ENCODE peak calls at places on chromosomes 2 and 18, in ten cellular contexts. M, S, Z, X, F, E, N, R, D and U are unnamed samples.

GRCh38 chr18:39770399-39770798 is 2184.6 kb upstream of the PIK3C3 start:
- DNase-seq in D (no peak), R (no peak), Z (no peak), F (no peak), N (no peak), S (peak), E (no peak), M (no peak), X (no peak), U (no peak)

GRCh38 chr2:169694113-169694893 is at the start of the genes CFAP210 and PHOSPHO2:
- DNase-seq in S (peak), F (peak), Z (peak), D (peak), M (peak), N (peak), R (peak), E (peak), X (peak), U (peak)

GRCh38 chr2:159903404-159904126 is 105.6 kb upstream of the CD302 start:
- DNase-seq in R (no peak), D (peak), E (peak), M (no peak), N (no peak), S (no peak), Z (no peak), X (no peak), F (no peak), U (no peak)

GRCh38 chr2:177531706-177532105 is 139.1 kb downstream of the AGPS start:
- DNase-seq in E (no peak), F (no peak), S (no peak), R (no peak), D (no peak), M (no peak), Z (no peak), N (no peak), X (no peak), U (no peak)

GRCh38 chr2:223053431-223054192 is 1.6 kb downstream of the KCNE4 start:
- DNase-seq in D (no peak), E (no peak), N (no peak), R (no peak), M (no peak), Z (no peak), X (no peak), F (no peak), S (no peak), U (no peak)

GRCh38 chr2:2101924-2102323 is 229.2 kb downstream of the MYT1L start:
- DNase-seq in F (no peak), X (no peak), M (no peak), E (no peak), N (no peak), Z (no peak), S (peak), D (no peak), R (no peak), U (no peak)

GRCh38 chr18:48948112-48949050 is 2.4 kb downstream of the SMAD7 start:
- DNase-seq in R (peak), F (peak), E (peak), D (peak), S (peak), X (peak), Z (no peak), M (peak), N (no peak), U (no peak)

GRCh38 chr2:10433264-10433947 is 14.7 kb downstream of the ODC1 start:
- DNase-seq in N (no peak), M (no peak), R (no peak), F (no peak), X (no peak), E (no peak), S (no peak), D (peak), Z (no peak), U (no peak)

GRCh38 chr2:66577331-66578041 is 142.6 kb downstream of the MEIS1 start:
- DNase-seq in M (no peak), F (peak), X (peak), Z (no peak), D (no peak), S (peak), R (peak), E (no peak), N (no peak), U (no peak)

GRCh38 chr2:71531522-71532047 is 78.2 kb downstream of the DYSF start:
- DNase-seq in E (no peak), Z (no peak), M (peak), F (no peak), D (no peak), N (peak), X (no peak), R (no peak), S (no peak), U (peak)

GRCh38 chr2:218389333-218390150 is 7.5 kb downstream of the SLC11A1 start:
- DNase-seq in D (no peak), X (no peak), Z (no peak), F (no peak), M (no peak), N (no peak), S (no peak), R (no peak), E (no peak), U (no peak)

GRCh38 chr2:27627963-27628766 is 647 bp downstream of the CCDC121 start:
- DNase-seq in R (peak), X (no peak), F (no peak), N (no peak), Z (no peak), M (peak), D (no peak), E (no peak), S (no peak), U (peak)

GRCh38 chr2:187266147-187266546 is 181.9 kb downstream of the CALCRL start:
- DNase-seq in R (no peak), S (no peak), D (no peak), N (no peak), E (no peak), Z (no peak), F (no peak), X (no peak), M (no peak), U (no peak)

GRCh38 chr2:29610569-29610968 is 310.8 kb downstream of the ALK start:
- DNase-seq in F (no peak), S (no peak), R (no peak), X (no peak), Z (no peak), N (no peak), D (no peak), M (no peak), E (no peak), U (no peak)

GRCh38 chr2:215619022-215619958 is 183.4 kb upstream of the FN1 start:
- DNase-seq in X (no peak), Z (peak), N (no peak), D (no peak), F (no peak), M (peak), R (peak), E (no peak), S (peak), U (peak)

GRCh38 chr2:224645722-224646121 is 60.6 kb upstream of the CUL3 start:
- DNase-seq in F (no peak), M (no peak), D (no peak), X (no peak), E (no peak), R (no peak), S (peak), N (no peak), Z (no peak), U (no peak)

GRCh38 chr2:172985139-172985874 is 90.3 kb upstream of the MAP3K20 start:
- DNase-seq in D (no peak), F (no peak), Z (peak), S (no peak), X (no peak), R (no peak), N (peak), E (no peak), M (peak), U (peak)

GRCh38 chr2:68282814-68283812 is 30.8 kb upstream of the PPP3R1 start:
- DNase-seq in E (no peak), F (no peak), S (peak), Z (peak), N (peak), R (peak), X (no peak), D (no peak), M (peak), U (peak)

GRCh38 chr2:23600336-23600735 is 215.4 kb downstream of the KLHL29 start:
- DNase-seq in R (no peak), N (no peak), D (no peak), S (peak), X (peak), E (no peak), Z (peak), F (no peak), M (no peak), U (no peak)

GRCh38 chr2:47205576-47206141 is 50.6 kb upstream of the STPG4 start:
- DNase-seq in N (no peak), D (no peak), X (no peak), S (no peak), M (no peak), R (peak), Z (no peak), E (no peak), F (peak), U (no peak)

GRCh38 chr18:66495844-66496243 is 108.0 kb downstream of the CDH19 start:
- DNase-seq in X (no peak), F (peak), E (no peak), M (peak), S (peak), Z (no peak), D (no peak), R (peak), N (no peak), U (no peak)

GRCh38 chr2:234995332-234996007 is 43.7 kb downstream of the SH3BP4 start:
- DNase-seq in F (no peak), R (no peak), X (peak), E (no peak), S (no peak), N (no peak), D (peak), M (no peak), Z (no peak), U (no peak)

GRCh38 chr2:218813771-218814460 is 17.7 kb downstream of the PRKAG3 start:
- DNase-seq in M (no peak), R (no peak), S (no peak), Z (no peak), X (no peak), F (no peak), N (no peak), E (no peak), D (peak), U (no peak)

GRCh38 chr2:230007931-230008707 is 60.6 kb downstream of the SLC16A14 start:
- DNase-seq in M (peak), E (peak), Z (peak), R (peak), S (peak), F (peak), N (peak), D (peak), X (peak), U (peak)